ENCODE peak calls at places on chromosome 9, in four cellular contexts. One of them, this sample, is unnamed.
A peak's percentile ranks its signal among the peaks of the same experiment; 100 is the strongest.

GRCh38 chr9:125594211-125594610 is 112.8 kb downstream of the MAPKAP1 start:
- DNase-seq in A549: no peak
- DNase-seq in SK-N-SH: no peak
- DNase-seq in K562: no peak
- DNase-seq in this sample: no peak

GRCh38 chr9:4430492-4431261 is 59.6 kb upstream of the SLC1A1 start:
- DNase-seq in A549: no peak
- DNase-seq in SK-N-SH: no peak
- DNase-seq in K562: no peak
- DNase-seq in this sample: no peak

GRCh38 chr9:108838017-108838416 is 17.8 kb downstream of the ACTL7B start:
- DNase-seq in A549: no peak
- DNase-seq in SK-N-SH: no peak
- DNase-seq in K562: no peak
- DNase-seq in this sample: peak; percentile 20

GRCh38 chr9:3240651-3241268 is 285.0 kb downstream of the RFX3 start:
- DNase-seq in A549: peak; percentile 49
- DNase-seq in SK-N-SH: peak; percentile 46
- DNase-seq in K562: peak; percentile 8
- DNase-seq in this sample: peak; percentile 63

GRCh38 chr9:119483153-119483552 is 113.9 kb upstream of the BRINP1 start:
- DNase-seq in A549: no peak
- DNase-seq in SK-N-SH: no peak
- DNase-seq in K562: no peak
- DNase-seq in this sample: no peak

GRCh38 chr9:103183569-103184191 is 188.5 kb downstream of the CYLC2 start:
- DNase-seq in A549: no peak
- DNase-seq in SK-N-SH: peak; percentile 42
- DNase-seq in K562: no peak
- DNase-seq in this sample: no peak

GRCh38 chr9:37951671-37952579 is 48.0 kb upstream of the SLC25A51 start:
- DNase-seq in A549: peak; percentile 32
- DNase-seq in SK-N-SH: no peak
- DNase-seq in K562: no peak
- DNase-seq in this sample: no peak

GRCh38 chr9:35557330-35557729 is 47.7 kb upstream of the TESK1 start:
- DNase-seq in A549: no peak
- DNase-seq in SK-N-SH: no peak
- DNase-seq in K562: no peak
- DNase-seq in this sample: no peak

GRCh38 chr9:126014726-126015125 is 267.6 kb downstream of the PBX3 start:
- DNase-seq in A549: no peak
- DNase-seq in SK-N-SH: no peak
- DNase-seq in K562: no peak
- DNase-seq in this sample: no peak

GRCh38 chr9:93187047-93187446 is 3.1 kb downstream of the WNK2 start:
- DNase-seq in A549: no peak
- DNase-seq in SK-N-SH: peak; percentile 47
- DNase-seq in K562: no peak
- DNase-seq in this sample: no peak

GRCh38 chr9:16367605-16368424 is 502.7 kb downstream of the BNC2 start:
- DNase-seq in A549: no peak
- DNase-seq in SK-N-SH: no peak
- DNase-seq in K562: no peak
- DNase-seq in this sample: peak; percentile 80

GRCh38 chr9:93465853-93466252 is 12.5 kb upstream of the FAM120AOS start:
- DNase-seq in A549: no peak
- DNase-seq in SK-N-SH: no peak
- DNase-seq in K562: no peak
- DNase-seq in this sample: no peak

GRCh38 chr9:126790561-126790960 is 14.3 kb upstream of the ZBTB43 start:
- DNase-seq in A549: no peak
- DNase-seq in SK-N-SH: no peak
- DNase-seq in K562: no peak
- DNase-seq in this sample: no peak

GRCh38 chr9:6224393-6225154 is 9.0 kb downstream of the IL33 start:
- DNase-seq in A549: no peak
- DNase-seq in SK-N-SH: no peak
- DNase-seq in K562: no peak
- DNase-seq in this sample: no peak

GRCh38 chr9:24614070-24614469 is 68.4 kb upstream of the IZUMO3 start:
- DNase-seq in A549: no peak
- DNase-seq in SK-N-SH: peak; percentile 0
- DNase-seq in K562: no peak
- DNase-seq in this sample: no peak

GRCh38 chr9:122348791-122349190 is 22.0 kb upstream of the PTGS1 start:
- DNase-seq in A549: no peak
- DNase-seq in SK-N-SH: no peak
- DNase-seq in K562: no peak
- DNase-seq in this sample: no peak

GRCh38 chr9:97632406-97632991 is 669 bp downstream of the TSTD2 start:
- DNase-seq in A549: no peak
- DNase-seq in SK-N-SH: no peak
- DNase-seq in K562: no peak
- DNase-seq in this sample: peak; percentile 84

GRCh38 chr9:79613145-79613544 is 41.4 kb downstream of the TLE4 start:
- DNase-seq in A549: no peak
- DNase-seq in SK-N-SH: no peak
- DNase-seq in K562: no peak
- DNase-seq in this sample: no peak

GRCh38 chr9:104971521-104971920 is 43.6 kb upstream of the ABCA1 start:
- DNase-seq in A549: no peak
- DNase-seq in SK-N-SH: no peak
- DNase-seq in K562: no peak
- DNase-seq in this sample: no peak

GRCh38 chr9:8895498-8896224 is 1096.1 kb upstream of the DMAC1 start:
- DNase-seq in A549: peak; percentile 5
- DNase-seq in SK-N-SH: peak; percentile 41
- DNase-seq in K562: no peak
- DNase-seq in this sample: peak; percentile 16
- TF ChIP-seq RFX5 in A549: no peak
- TF ChIP-seq RFX5 in SK-N-SH: no peak
- TF ChIP-seq RFX5 in K562: no peak
- TF ChIP-seq RFX5 in this sample: no peak

DNA sequence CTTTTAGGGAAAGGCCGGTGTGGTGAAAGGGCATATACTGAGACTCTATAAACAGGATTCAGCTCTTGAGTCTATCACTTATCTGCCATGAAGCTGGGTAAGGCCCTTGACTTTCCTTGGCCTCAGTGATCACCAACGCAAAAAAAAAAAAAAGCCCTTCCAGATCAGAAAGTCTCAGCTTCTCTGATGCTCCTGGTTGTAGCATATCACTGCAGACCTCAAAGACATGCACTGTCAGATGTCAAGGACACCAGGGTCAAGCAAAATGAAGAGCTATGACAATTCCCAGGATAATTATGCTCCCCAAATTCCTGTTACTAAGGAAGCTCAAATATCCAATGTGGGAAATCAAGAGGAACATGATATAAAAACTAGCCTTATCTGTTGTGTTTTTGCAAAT is 68.3 kb upstream of the IFNE start:
- DNase-seq in A549: no peak
- DNase-seq in SK-N-SH: no peak
- DNase-seq in K562: no peak
- DNase-seq in this sample: no peak
- H3K4me1 ChIP-seq in A549: peaks cover 75% of the 10 kb centered on the region
- H3K4me1 ChIP-seq in SK-N-SH: no peaks in the 10 kb centered on the region
- H3K4me1 ChIP-seq in K562: no peaks in the 10 kb centered on the region
- H3K4me1 ChIP-seq in this sample: peaks cover 22% of the 10 kb centered on the region

GRCh38 chr9:137438591-137439157 is 2.5 kb downstream of the ENTPD8 start:
- DNase-seq in A549: no peak
- DNase-seq in SK-N-SH: no peak
- DNase-seq in K562: no peak
- DNase-seq in this sample: no peak
- TF ChIP-seq RFX5 in A549: no peak
- TF ChIP-seq RFX5 in SK-N-SH: no peak
- TF ChIP-seq RFX5 in K562: no peak
- TF ChIP-seq RFX5 in this sample: no peak

GRCh38 chr9:134368571-134368970 is 42.3 kb downstream of the RXRA start:
- DNase-seq in A549: no peak
- DNase-seq in SK-N-SH: no peak
- DNase-seq in K562: no peak
- DNase-seq in this sample: no peak
- H3K4me1 ChIP-seq in A549: peaks cover 54% of the 10 kb centered on the region
- H3K4me1 ChIP-seq in SK-N-SH: peaks cover 66% of the 10 kb centered on the region
- H3K4me1 ChIP-seq in K562: peaks cover 5% of the 10 kb centered on the region
- H3K4me1 ChIP-seq in this sample: peaks cover 19% of the 10 kb centered on the region

GRCh38 chr9:89842267-89842768 is 237.5 kb downstream of the GADD45G start:
- DNase-seq in A549: no peak
- DNase-seq in SK-N-SH: no peak
- DNase-seq in K562: no peak
- DNase-seq in this sample: no peak
- TF ChIP-seq RFX5 in A549: no peak
- TF ChIP-seq RFX5 in SK-N-SH: no peak
- TF ChIP-seq RFX5 in K562: no peak
- TF ChIP-seq RFX5 in this sample: no peak

GRCh38 chr9:121322737-121323448 is 47.2 kb downstream of the STOM start:
- DNase-seq in A549: no peak
- DNase-seq in SK-N-SH: no peak
- DNase-seq in K562: no peak
- DNase-seq in this sample: no peak

GRCh38 chr9:121325387-121325786 is 44.7 kb downstream of the STOM start:
- DNase-seq in A549: no peak
- DNase-seq in SK-N-SH: no peak
- DNase-seq in K562: no peak
- DNase-seq in this sample: no peak

GRCh38 chr9:121324755-121325154 is 45.3 kb downstream of the STOM start:
- DNase-seq in A549: no peak
- DNase-seq in SK-N-SH: no peak
- DNase-seq in K562: no peak
- DNase-seq in this sample: no peak

GRCh38 chr9:121323449-121324151 is 46.5 kb downstream of the STOM start:
- DNase-seq in A549: no peak
- DNase-seq in SK-N-SH: no peak
- DNase-seq in K562: no peak
- DNase-seq in this sample: no peak

DNA sequence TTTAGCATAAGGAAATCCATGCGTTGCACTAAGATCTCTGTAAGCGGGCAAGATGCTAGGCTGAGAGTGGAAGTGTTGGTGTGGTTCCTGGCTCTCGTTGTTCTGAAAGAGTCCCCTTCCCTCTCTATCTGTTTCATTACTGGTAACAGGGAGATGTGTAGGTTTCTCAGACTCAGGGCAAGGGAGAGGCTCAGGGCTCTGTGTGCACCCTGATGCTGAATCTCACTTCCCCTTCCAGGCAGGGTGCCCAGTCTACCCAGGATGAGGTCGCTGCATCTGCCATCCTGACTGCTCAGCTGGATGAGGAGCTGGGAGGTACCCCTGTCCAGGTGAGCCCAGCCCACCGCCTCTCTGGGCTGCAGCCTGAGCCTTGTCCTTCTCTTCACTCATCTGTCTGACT is 45.7 kb downstream of the STOM start:
- DNase-seq in A549: no peak
- DNase-seq in SK-N-SH: no peak
- DNase-seq in K562: no peak
- DNase-seq in this sample: no peak
- H3K4me1 ChIP-seq in A549: peaks cover 63% of the 10 kb centered on the region
- H3K4me1 ChIP-seq in SK-N-SH: peaks cover 5% of the 10 kb centered on the region
- H3K4me1 ChIP-seq in K562: no peaks in the 10 kb centered on the region
- H3K4me1 ChIP-seq in this sample: peaks cover 15% of the 10 kb centered on the region

DNA sequence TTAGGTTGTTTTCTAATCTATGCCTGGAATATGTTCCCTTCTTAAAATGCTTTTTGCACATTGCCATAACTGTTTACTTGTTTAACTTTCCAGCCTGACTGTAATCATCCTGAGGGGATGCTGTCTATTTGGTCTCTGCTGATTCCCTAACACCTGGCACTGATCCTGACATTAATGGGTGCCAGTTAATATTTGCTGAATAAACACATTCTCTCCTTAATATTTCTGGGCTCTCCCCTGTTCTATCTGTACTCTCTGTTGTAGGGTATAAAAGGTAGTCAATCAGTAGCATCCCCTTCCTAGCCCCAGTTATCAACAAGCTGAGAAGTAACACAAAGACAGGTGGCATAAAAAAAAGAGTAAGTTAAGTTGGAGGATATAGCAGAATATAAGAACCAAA is 21.3 kb upstream of the SLC31A2 start:
- DNase-seq in A549: no peak
- DNase-seq in SK-N-SH: no peak
- DNase-seq in K562: no peak
- DNase-seq in this sample: no peak
- TF ChIP-seq RFX5 in A549: no peak
- TF ChIP-seq RFX5 in SK-N-SH: no peak
- TF ChIP-seq RFX5 in K562: no peak
- TF ChIP-seq RFX5 in this sample: no peak

GRCh38 chr9:129995409-129996160 is 47.4 kb downstream of the FNBP1 start:
- DNase-seq in A549: no peak
- DNase-seq in SK-N-SH: no peak
- DNase-seq in K562: peak; percentile 40
- DNase-seq in this sample: peak; percentile 54

GRCh38 chr9:129999123-129999510 is 43.9 kb downstream of the FNBP1 start:
- DNase-seq in A549: no peak
- DNase-seq in SK-N-SH: no peak
- DNase-seq in K562: no peak
- DNase-seq in this sample: no peak

GRCh38 chr9:129998491-129999122 is 44.4 kb downstream of the FNBP1 start:
- DNase-seq in A549: no peak
- DNase-seq in SK-N-SH: peak; percentile 49
- DNase-seq in K562: no peak
- DNase-seq in this sample: no peak

GRCh38 chr9:129994947-129995346 is 48.0 kb downstream of the FNBP1 start:
- DNase-seq in A549: no peak
- DNase-seq in SK-N-SH: no peak
- DNase-seq in K562: no peak
- DNase-seq in this sample: no peak

GRCh38 chr9:129996161-129996849 is 46.7 kb downstream of the FNBP1 start:
- DNase-seq in A549: no peak
- DNase-seq in SK-N-SH: no peak
- DNase-seq in K562: no peak
- DNase-seq in this sample: no peak
- H3K4me1 ChIP-seq in A549: peaks cover 9% of the 10 kb centered on the region
- H3K4me1 ChIP-seq in SK-N-SH: peaks cover 8% of the 10 kb centered on the region
- H3K4me1 ChIP-seq in K562: peaks cover 23% of the 10 kb centered on the region
- H3K4me1 ChIP-seq in this sample: peaks cover 11% of the 10 kb centered on the region

GRCh38 chr9:76873056-76873792 is 32.7 kb downstream of the PRUNE2 start:
- DNase-seq in A549: no peak
- DNase-seq in SK-N-SH: no peak
- DNase-seq in K562: no peak
- DNase-seq in this sample: no peak

GRCh38 chr9:76863832-76864231 is 42.1 kb downstream of the PRUNE2 start:
- DNase-seq in A549: no peak
- DNase-seq in SK-N-SH: no peak
- DNase-seq in K562: no peak
- DNase-seq in this sample: no peak

GRCh38 chr9:76873821-76874220 is 32.1 kb downstream of the PRUNE2 start:
- DNase-seq in A549: no peak
- DNase-seq in SK-N-SH: no peak
- DNase-seq in K562: no peak
- DNase-seq in this sample: no peak

GRCh38 chr9:76866689-76867088 is 39.2 kb downstream of the PRUNE2 start:
- DNase-seq in A549: peak; percentile 67
- DNase-seq in SK-N-SH: no peak
- DNase-seq in K562: no peak
- DNase-seq in this sample: peak; percentile 95

GRCh38 chr9:76868897-76869296 is 37.0 kb downstream of the PRUNE2 start:
- DNase-seq in A549: no peak
- DNase-seq in SK-N-SH: no peak
- DNase-seq in K562: no peak
- DNase-seq in this sample: no peak
- TF ChIP-seq RFX5 in A549: no peak
- TF ChIP-seq RFX5 in SK-N-SH: no peak
- TF ChIP-seq RFX5 in K562: no peak
- TF ChIP-seq RFX5 in this sample: no peak

This sample was measured in IMR-90.